ENCODE peak calls at places on chromosome 14, in ten cellular contexts. T, F, V, C, N, Y, U, Q, I and P are unnamed samples.

GRCh38 chr14:42004321-42004720 is 397.6 kb downstream of the LRFN5 start:
- DNase-seq in I (no peak), V (no peak), C (no peak), U (no peak), Y (no peak), T (no peak), Q (no peak), N (no peak), F (no peak), P (no peak)

GRCh38 chr14:102805454-102805891 is 28.2 kb downstream of the TRAF3 start:
- DNase-seq in Q (no peak), V (no peak), C (no peak), N (peak), F (no peak), U (peak), I (no peak), T (peak), Y (no peak), P (peak)

GRCh38 chr14:53542692-53543091 is 389.6 kb upstream of the DDHD1 start:
- DNase-seq in N (no peak), V (no peak), Q (no peak), C (peak), F (no peak), Y (peak), I (no peak), U (peak), T (no peak), P (peak)

GRCh38 chr14:93961610-93962009 is 14.8 kb downstream of the ASB2 start:
- DNase-seq in F (no peak), U (no peak), Q (no peak), Y (no peak), N (no peak), C (no peak), I (no peak), V (no peak), T (no peak), P (no peak)

GRCh38 chr14:74593241-74593985 is 18.6 kb downstream of the LTBP2 start:
- DNase-seq in F (no peak), I (peak), V (no peak), Q (no peak), U (peak), Y (no peak), N (no peak), T (no peak), C (peak), P (no peak)

GRCh38 chr14:55160989-55161388 is 30.4 kb downstream of the DLGAP5 start:
- DNase-seq in V (no peak), F (peak), T (peak), C (no peak), Y (no peak), I (no peak), U (peak), N (no peak), Q (no peak), P (peak)

GRCh38 chr14:100525615-100526014 is 61.6 kb downstream of the BEGAIN start:
- DNase-seq in T (no peak), C (no peak), F (no peak), Q (no peak), Y (no peak), U (no peak), I (no peak), N (no peak), V (no peak), P (no peak)

GRCh38 chr14:94048676-94049624 is 22.8 kb downstream of the OTUB2 start:
- DNase-seq in F (no peak), Q (no peak), I (no peak), N (no peak), Y (no peak), U (no peak), V (no peak), C (no peak), T (no peak), P (no peak)

GRCh38 chr14:54213531-54213930 is 183.3 kb upstream of the CDKN3 start:
- DNase-seq in Q (no peak), I (no peak), N (no peak), F (no peak), T (no peak), C (no peak), V (no peak), Y (no peak), U (no peak), P (no peak)

GRCh38 chr14:75121559-75121958 is 5.3 kb downstream of the NEK9 start:
- DNase-seq in N (no peak), U (no peak), C (no peak), T (no peak), F (no peak), I (no peak), Y (no peak), Q (no peak), V (no peak), P (no peak)

GRCh38 chr14:100297320-100298300 is 8.6 kb downstream of the SLC25A29 start:
- DNase-seq in Y (no peak), C (peak), T (no peak), N (no peak), Q (peak), V (no peak), F (peak), U (peak), I (peak), P (peak)

GRCh38 chr14:89941830-89942377 is 12.6 kb downstream of the EFCAB11 start:
- DNase-seq in I (no peak), Q (no peak), V (no peak), C (no peak), F (no peak), T (no peak), Y (no peak), U (no peak), N (no peak), P (no peak)

GRCh38 chr14:75282166-75282547 is 3.5 kb downstream of the FOS start:
- DNase-seq in C (no peak), I (no peak), U (peak), F (no peak), Q (no peak), T (peak), N (peak), V (no peak), Y (no peak), P (peak)

GRCh38 chr14:100546051-100546443 is 41.2 kb downstream of the BEGAIN start:
- DNase-seq in F (no peak), I (no peak), T (no peak), N (no peak), Q (no peak), V (no peak), U (no peak), C (peak), Y (no peak), P (no peak)

GRCh38 chr14:35847636-35848035 is 21.5 kb downstream of the BRMS1L start:
- DNase-seq in Y (no peak), C (no peak), U (no peak), V (no peak), Q (no peak), I (no peak), N (no peak), F (no peak), T (no peak), P (no peak)

GRCh38 chr14:75278422-75279152 is at the start of gene FOS:
- DNase-seq in C (peak), Y (no peak), F (peak), T (peak), U (peak), V (peak), N (peak), Q (peak), I (peak), P (peak)

GRCh38 chr14:69260246-69260978 is 454 bp downstream of the GALNT16 start:
- DNase-seq in N (no peak), F (no peak), I (no peak), Y (no peak), Q (no peak), V (no peak), U (no peak), T (peak), C (no peak), P (no peak)

GRCh38 chr14:72924332-72924731 is 1.9 kb upstream of the DCAF4 start:
- DNase-seq in N (no peak), C (no peak), F (no peak), V (no peak), U (no peak), T (no peak), Y (no peak), I (no peak), Q (no peak), P (peak)

GRCh38 chr14:89641495-89642162 is 224.6 kb upstream of the FOXN3 start:
- DNase-seq in C (peak), F (no peak), U (no peak), Q (no peak), N (no peak), I (no peak), T (no peak), Y (no peak), V (no peak), P (no peak)

GRCh38 chr14:61076531-61076930 is 95.5 kb downstream of the SLC38A6 start:
- DNase-seq in U (no peak), C (no peak), F (no peak), I (peak), Y (no peak), T (no peak), V (no peak), N (no peak), Q (no peak), P (peak)

GRCh38 chr14:79417961-79418360 is 793.3 kb downstream of the DIO2 start:
- DNase-seq in F (no peak), N (no peak), Q (no peak), U (peak), Y (no peak), C (no peak), T (no peak), V (no peak), I (no peak), P (no peak)

GRCh38 chr14:72790887-72791566 is 102.9 kb downstream of the DPF3 start:
- DNase-seq in U (no peak), Q (no peak), F (no peak), V (no peak), T (no peak), I (no peak), C (no peak), N (no peak), Y (no peak), P (no peak)

GRCh38 chr14:24665440-24665991 is 31.5 kb upstream of the GZMB start:
- DNase-seq in Y (no peak), F (no peak), N (no peak), U (no peak), C (no peak), Q (no peak), V (no peak), I (no peak), T (no peak), P (no peak)

GRCh38 chr14:32319368-32320049 is 9.6 kb upstream of the AKAP6 start:
- DNase-seq in V (no peak), C (no peak), I (peak), Y (no peak), Q (no peak), N (no peak), F (no peak), U (no peak), T (no peak), P (peak)

GRCh38 chr14:91466192-91466591 is 43.9 kb downstream of the PPP4R3A start:
- DNase-seq in Q (no peak), U (no peak), N (no peak), I (no peak), F (no peak), V (no peak), Y (no peak), T (no peak), C (no peak), P (peak)

GRCh38 chr14:31435276-31435675 is 14.9 kb upstream of the HEATR5A start:
- DNase-seq in F (peak), U (peak), Y (no peak), Q (no peak), V (no peak), C (no peak), T (no peak), I (peak), N (no peak), P (no peak)

GRCh38 chr14:21528381-21529348 is 2.5 kb upstream of the SALL2 start:
- DNase-seq in Y (no peak), Q (no peak), F (no peak), C (no peak), U (peak), T (no peak), N (no peak), I (no peak), V (no peak), P (no peak)

GRCh38 chr14:69625299-69626131 is 14.1 kb downstream of the SUSD6 start:
- DNase-seq in F (peak), I (peak), N (peak), Q (peak), Y (no peak), U (peak), T (peak), V (peak), C (peak), P (peak)

GRCh38 chr14:75831971-75832370 is 149.8 kb downstream of the TGFB3 start:
- DNase-seq in N (no peak), F (no peak), V (no peak), I (peak), C (peak), Q (no peak), Y (no peak), U (peak), T (no peak), P (peak)

GRCh38 chr14:38442208-38442607 is 186.3 kb upstream of the CLEC14A start:
- DNase-seq in T (no peak), N (no peak), I (no peak), Q (no peak), Y (no peak), V (no peak), U (peak), C (no peak), F (no peak), P (no peak)

GRCh38 chr14:102320033-102320660 is 601 bp downstream of the ZNF839 start:
- DNase-seq in V (peak), N (peak), Q (no peak), T (peak), Y (no peak), F (no peak), C (peak), U (peak), I (peak), P (no peak)

GRCh38 chr14:103115845-103116572 is 7.3 kb upstream of the TNFAIP2 start:
- DNase-seq in Q (no peak), F (no peak), V (no peak), C (no peak), Y (no peak), U (peak), T (no peak), I (no peak), N (no peak), P (no peak)

GRCh38 chr14:94499673-94500072 is 9.6 kb downstream of the SERPINA12 start:
- DNase-seq in V (no peak), F (no peak), U (no peak), I (no peak), N (no peak), Q (no peak), C (no peak), Y (no peak), T (no peak), P (no peak)

GRCh38 chr14:92962831-92963095 is 39.8 kb downstream of the CHGA start:
- DNase-seq in I (no peak), C (no peak), Q (no peak), N (no peak), V (no peak), Y (no peak), F (no peak), U (no peak), T (no peak), P (no peak)

GRCh38 chr14:95833429-95833828 is 43.2 kb upstream of the TUNAR start:
- DNase-seq in I (no peak), F (no peak), N (no peak), V (no peak), C (no peak), Y (no peak), T (no peak), Q (no peak), U (no peak), P (no peak)

GRCh38 chr14:64736271-64737131 is 32.3 kb downstream of the PLEKHG3 start:
- DNase-seq in Y (no peak), C (peak), I (no peak), U (no peak), N (no peak), F (no peak), T (no peak), Q (no peak), V (no peak), P (no peak)

GRCh38 chr14:91244501-91244901 is at the start of gene GPR68:
- DNase-seq in I (peak), Q (peak), C (peak), U (peak), T (peak), F (peak), N (no peak), Y (no peak), V (no peak), P (peak)

GRCh38 chr14:80212025-80212402 is 710 bp upstream of the DIO2 start:
- DNase-seq in T (peak), N (no peak), I (no peak), Q (no peak), F (no peak), C (no peak), U (peak), Y (peak), V (no peak), P (peak)